ENCODE peak calls at places on chromosomes 1 and 21, in nine cellular contexts. O is cardiac fibroblast; E is AG04450; X is HFF-Myc; B is AG10803; P is thoracic aorta; Z is ascending aorta; J is CD8-positive, alpha-beta T cell; H is brain microvascular endothelial cell. W is an unnamed sample.
A peak's percentile ranks its signal among the peaks of the same experiment; 100 is the strongest.

GRCh38 chr1:156726549-156727226 is 1.6 kb upstream of the METTL25B start:
- DNase-seq in O (peak; percentile 79), E (no peak), X (no peak), B (peak; percentile 74), P (no peak), Z (no peak), J (peak; percentile 56), H (peak; percentile 69), W (peak; percentile 82)

GRCh38 chr1:202850593-202851362 is 38.2 kb downstream of the RABIF start:
- DNase-seq in O (no peak), E (no peak), X (no peak), B (no peak), P (no peak), Z (no peak), J (no peak), H (no peak), W (no peak)

GRCh38 chr1:20126806-20127440 is 7.6 kb upstream of the PLA2G2D start:
- DNase-seq in O (no peak), E (no peak), X (no peak), B (no peak), P (no peak), Z (no peak), J (no peak), H (no peak), W (no peak)

GRCh38 chr1:205570173-205570501 is 61.7 kb downstream of the ELK4 start:
- DNase-seq in O (no peak), E (no peak), X (no peak), B (no peak), P (no peak), Z (no peak), J (no peak), H (no peak), W (no peak)

GRCh38 chr21:43271452-43272020 is 102.7 kb downstream of the CRYAA start:
- DNase-seq in O (no peak), E (no peak), X (no peak), B (no peak), P (no peak), Z (no peak), J (no peak), H (no peak), W (no peak)

GRCh38 chr1:158053276-158053675 is 59.8 kb downstream of the KIRREL1 start:
- DNase-seq in O (no peak), E (no peak), X (no peak), B (no peak), P (no peak), Z (no peak), J (no peak), H (peak; percentile 20), W (peak; percentile 26)

GRCh38 chr1:197811769-197812168 is 36.5 kb upstream of the DENND1B start:
- DNase-seq in O (no peak), E (no peak), X (no peak), B (peak; percentile 53), P (no peak), Z (no peak), J (no peak), H (no peak), W (peak; percentile 52)

GRCh38 chr1:168468822-168469221 is 75.0 kb downstream of the XCL2 start:
- DNase-seq in O (no peak), E (no peak), X (no peak), B (no peak), P (no peak), Z (no peak), J (no peak), H (no peak), W (no peak)

GRCh38 chr1:217614319-217614718 is 16.6 kb downstream of the GPATCH2 start:
- DNase-seq in O (peak; percentile 20), E (no peak), X (no peak), B (peak; percentile 25), P (no peak), Z (no peak), J (no peak), H (no peak), W (peak; percentile 2)

GRCh38 chr1:246803373-246803772 is 79.2 kb downstream of the SCCPDH start:
- DNase-seq in O (no peak), E (no peak), X (no peak), B (no peak), P (no peak), Z (no peak), J (no peak), H (no peak), W (no peak)

GRCh38 chr1:53122194-53122846 is 20.1 kb downstream of the SLC1A7 start:
- DNase-seq in O (peak; percentile 67), E (no peak), X (no peak), B (peak; percentile 87), P (no peak), Z (no peak), J (no peak), H (no peak), W (no peak)

GRCh38 chr21:45556645-45557601 is 14.7 kb upstream of the SLC19A1 start:
- DNase-seq in O (no peak), E (no peak), X (no peak), B (no peak), P (no peak), Z (no peak), J (peak; percentile 19), H (no peak), W (no peak)

GRCh38 chr1:15088146-15089025 is 65.2 kb upstream of the TMEM51 start:
- DNase-seq in O (no peak), E (peak; percentile 10), X (peak; percentile 24), B (peak; percentile 35), P (no peak), Z (no peak), J (no peak), H (no peak), W (peak; percentile 19)

DNA sequence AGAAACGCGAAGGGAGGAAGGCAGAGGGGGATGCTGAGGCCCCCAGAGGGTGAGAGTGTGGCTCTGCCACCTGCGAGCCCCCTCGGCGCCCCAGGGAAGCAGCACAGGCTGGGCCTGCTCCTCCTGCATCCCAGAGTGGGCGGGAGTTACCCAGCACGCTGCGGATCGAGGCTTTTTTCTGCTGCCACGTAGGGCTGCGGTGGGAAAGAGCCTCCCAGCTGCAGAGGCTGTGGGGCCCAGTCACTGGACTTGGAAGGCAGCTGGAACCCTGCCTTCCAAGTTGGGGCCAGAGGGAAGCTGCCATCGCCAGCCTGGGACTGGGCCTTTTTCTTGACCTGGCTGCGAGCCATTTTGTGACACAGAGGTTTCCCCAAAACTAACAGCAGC is 2.3 kb upstream of the GRIK3 start:
- DNase-seq in O (no peak), E (no peak), X (no peak), B (no peak), P (no peak), Z (no peak), J (no peak), H (no peak), W (no peak)
- H3K4me3 ChIP-seq in O (no peak overlapping the region), E (no peak overlapping the region), X (no peak overlapping the region), B (no peak overlapping the region), P (no peak overlapping the region), Z (no peak overlapping the region), J (no peak overlapping the region), H (no peak overlapping the region), W (no peak overlapping the region)

GRCh38 chr1:12245733-12246132 is 15.9 kb downstream of the VPS13D start:
- DNase-seq in O (no peak), E (no peak), X (no peak), B (no peak), P (no peak), Z (no peak), J (no peak), H (no peak), W (no peak)

GRCh38 chr1:12246584-12246983 is 16.8 kb downstream of the VPS13D start:
- DNase-seq in O (no peak), E (no peak), X (no peak), B (no peak), P (no peak), Z (no peak), J (no peak), H (no peak), W (no peak)

GRCh38 chr1:12244585-12244984 is 14.8 kb downstream of the VPS13D start:
- DNase-seq in O (no peak), E (no peak), X (no peak), B (no peak), P (no peak), Z (no peak), J (no peak), H (no peak), W (no peak)

GRCh38 chr1:12245116-12245515 is 15.3 kb downstream of the VPS13D start:
- DNase-seq in O (peak; percentile 57), E (no peak), X (no peak), B (peak; percentile 39), P (no peak), Z (no peak), J (no peak), H (no peak), W (peak; percentile 11)

GRCh38 chr1:12244078-12244477 is 14.2 kb downstream of the VPS13D start:
- DNase-seq in O (no peak), E (no peak), X (no peak), B (no peak), P (no peak), Z (no peak), J (no peak), H (no peak), W (peak; percentile 50)
- TF ChIP-seq CTCF in O (peak; percentile 23), E (peak; percentile 41), X (peak; percentile 49), B (peak; percentile 32), P (no peak), Z (peak; percentile 6), J (peak; percentile 21), H (peak; percentile 65), W (peak; percentile 71)

GRCh38 chr1:67688526-67689219 is 3.7 kb downstream of the GADD45A start:
- DNase-seq in O (no peak), E (no peak), X (no peak), B (no peak), P (no peak), Z (no peak), J (no peak), H (no peak), W (no peak)
- H3K4me3 ChIP-seq in O (no peak overlapping the region), E (peak overlapping the region; percentile 28), X (peak overlapping the region; percentile 99), B (no peak overlapping the region), P (peak overlapping the region; percentile 97), Z (peak overlapping the region; percentile 92), J (no peak overlapping the region), H (no peak overlapping the region), W (no peak overlapping the region)

DNA sequence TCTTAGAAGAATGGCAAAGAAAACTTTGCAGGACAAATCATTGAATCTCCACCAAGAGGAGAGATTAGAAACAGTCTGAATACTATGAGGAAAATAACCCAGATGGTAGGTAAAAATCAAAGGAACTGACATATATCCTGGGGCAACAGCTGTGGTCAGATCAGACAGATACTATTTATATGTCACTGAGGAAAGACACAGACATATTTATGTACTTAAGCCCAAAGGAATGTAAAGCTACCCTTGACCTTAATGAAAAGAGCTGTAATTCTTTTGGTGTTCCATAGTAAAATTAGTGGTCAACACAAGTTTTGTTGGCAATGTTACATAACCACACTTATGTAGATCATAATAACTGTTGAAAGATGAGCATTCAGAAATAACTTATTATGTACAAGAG is 166.0 kb upstream of the SAMSN1 start:
- DNase-seq in O (no peak), E (no peak), X (no peak), B (no peak), P (no peak), Z (no peak), J (no peak), H (peak; percentile 63), W (peak; percentile 92)
- TF ChIP-seq CTCF in O (no peak), E (no peak), X (no peak), B (no peak), P (no peak), Z (no peak), J (no peak), H (no peak), W (no peak)

W was measured in choroid plexus epithelial cell.